ENCODE peak calls at places on chromosome X, in six cellular contexts. O is endodermal cell; B is neuronal stem cell; E is upper lobe of right lung; I is CD4-positive, CD25-positive, alpha-beta regulatory T cell; A is psoas muscle. U is an unnamed sample.

GRCh38 chrX:134908235-134908834 is 82.5 kb upstream of the SMIM10 start:
- DNase-seq in A (no peak), E (no peak), B (no peak), O (no peak), I (peak; percentile 44), U (no peak)

GRCh38 chrX:134936542-134936941 is 54.2 kb upstream of the SMIM10 start:
- DNase-seq in A (no peak), E (no peak), O (no peak), I (no peak), B (no peak), U (no peak)

GRCh38 chrX:107102980-107103379 is 15.6 kb downstream of the RBM41 start:
- DNase-seq in E (no peak), B (no peak), A (no peak), I (no peak), O (no peak), U (no peak)

GRCh38 chrX:147069926-147070325 is 255.4 kb upstream of the CXorf51A start:
- DNase-seq in O (no peak), I (no peak), A (no peak), E (no peak), B (no peak), U (no peak)

GRCh38 chrX:53476371-53476770 is 42.2 kb upstream of the HSD17B10 start:
- DNase-seq in I (no peak), B (no peak), O (no peak), E (no peak), A (no peak), U (no peak)

GRCh38 chrX:136209016-136209738 is 42.0 kb downstream of the MAP7D3 start:
- DNase-seq in B (no peak), O (peak; percentile 76), I (peak; percentile 26), E (peak; percentile 66), A (peak; percentile 75), U (peak; percentile 17)

GRCh38 chrX:31314921-31315320 is 243.1 kb upstream of the FTHL17 start:
- DNase-seq in A (no peak), I (no peak), B (no peak), E (no peak), O (no peak), U (no peak)

GRCh38 chrX:7638053-7638452 is 204.9 kb upstream of the VCX start:
- DNase-seq in O (no peak), A (no peak), I (no peak), B (no peak), E (no peak), U (no peak)

GRCh38 chrX:100090931-100091330 is 319.1 kb downstream of the PCDH19 start:
- DNase-seq in I (no peak), A (no peak), O (no peak), B (no peak), E (no peak), U (no peak)

GRCh38 chrX:136425996-136426395 is 61.8 kb upstream of the BRS3 start:
- DNase-seq in E (no peak), A (no peak), I (no peak), O (peak; percentile 47), B (no peak), U (no peak)

GRCh38 chrX:132508834-132509233 is 20.0 kb upstream of the MBNL3 start:
- DNase-seq in O (no peak), E (no peak), B (no peak), A (no peak), I (no peak), U (no peak)

GRCh38 chrX:9204560-9204959 is 170.6 kb upstream of the FAM9B start:
- DNase-seq in B (no peak), A (no peak), E (no peak), O (no peak), I (no peak), U (no peak)

GRCh38 chrX:154548028-154548316 is 552 bp downstream of the IKBKG start:
- DNase-seq in A (no peak), B (no peak), E (no peak), O (no peak), I (no peak), U (no peak)

GRCh38 chrX:154396948-154397887 is 959 bp upstream of the RPL10 start:
- DNase-seq in A (peak; percentile 88), I (no peak), O (peak; percentile 84), E (peak; percentile 91), B (no peak), U (peak; percentile 29)

GRCh38 chrX:154549766-154550165 is 2.3 kb downstream of the IKBKG start:
- DNase-seq in I (no peak), A (no peak), O (no peak), E (no peak), B (no peak), U (no peak)

GRCh38 chrX:154327026-154327820 is 31.6 kb downstream of the TKTL1 start:
- DNase-seq in B (no peak), O (no peak), A (no peak), I (peak; percentile 64), E (no peak), U (peak; percentile 55)

GRCh38 chrX:21487832-21488231 is 113.6 kb downstream of the CNKSR2 start:
- DNase-seq in A (no peak), O (no peak), B (no peak), I (no peak), E (no peak), U (no peak)

GRCh38 chrX:113400193-113400704 is 559.6 kb upstream of the AMOT start:
- DNase-seq in E (no peak), O (peak; percentile 56), B (no peak), I (no peak), A (no peak), U (no peak)

GRCh38 chrX:37371578-37371981 is 22.4 kb downstream of the PRRG1 start:
- DNase-seq in A (peak; percentile 80), E (no peak), B (no peak), O (peak; percentile 38), I (no peak), U (no peak)

GRCh38 chrX:121254336-121254735 is 206.9 kb downstream of the GLUD2 start:
- DNase-seq in A (no peak), B (no peak), E (no peak), O (peak; percentile 58), I (no peak), U (no peak)

GRCh38 chrX:20418379-20418778 is 151.7 kb upstream of the RPS6KA3 start:
- DNase-seq in O (no peak), E (no peak), A (no peak), I (no peak), B (no peak), U (no peak)

GRCh38 chrX:15107367-15107988 is 162.4 kb downstream of the ASB9 start:
- DNase-seq in O (no peak), A (no peak), E (no peak), B (no peak), I (no peak), U (no peak)

GRCh38 chrX:134452591-134452990 is 7.4 kb upstream of the HPRT1 start:
- DNase-seq in A (no peak), I (no peak), O (no peak), B (no peak), E (no peak), U (no peak)

GRCh38 chrX:47232197-47232802 is 509 bp upstream of the USP11 start:
- DNase-seq in A (no peak), E (no peak), I (no peak), O (no peak), B (no peak), U (no peak)
- H3K27me3 ChIP-seq in A (no peaks in the 10 kb centered on the region), E (no peaks in the 10 kb centered on the region), I (no peaks in the 10 kb centered on the region), O (no peaks in the 10 kb centered on the region), B (peaks cover 2% of the 10 kb centered on the region), U (no peaks in the 10 kb centered on the region)

GRCh38 chrX:137566746-137567473 is 983 bp downstream of the ZIC3 start:
- DNase-seq in A (no peak), O (peak; percentile 51), E (no peak), I (no peak), B (no peak), U (no peak)

GRCh38 chrX:137565921-137566745 is at the start of gene ZIC3:
- DNase-seq in A (peak; percentile 82), O (peak; percentile 93), E (peak; percentile 81), I (no peak), B (no peak), U (no peak)

GRCh38 chrX:137569470-137569891 is 3.6 kb downstream of the ZIC3 start:
- DNase-seq in B (no peak), E (no peak), I (no peak), O (no peak), A (no peak), U (no peak)

GRCh38 chrX:137568741-137569469 is 3.0 kb downstream of the ZIC3 start:
- DNase-seq in E (no peak), B (no peak), O (peak; percentile 69), A (no peak), I (no peak), U (no peak)

DNA sequence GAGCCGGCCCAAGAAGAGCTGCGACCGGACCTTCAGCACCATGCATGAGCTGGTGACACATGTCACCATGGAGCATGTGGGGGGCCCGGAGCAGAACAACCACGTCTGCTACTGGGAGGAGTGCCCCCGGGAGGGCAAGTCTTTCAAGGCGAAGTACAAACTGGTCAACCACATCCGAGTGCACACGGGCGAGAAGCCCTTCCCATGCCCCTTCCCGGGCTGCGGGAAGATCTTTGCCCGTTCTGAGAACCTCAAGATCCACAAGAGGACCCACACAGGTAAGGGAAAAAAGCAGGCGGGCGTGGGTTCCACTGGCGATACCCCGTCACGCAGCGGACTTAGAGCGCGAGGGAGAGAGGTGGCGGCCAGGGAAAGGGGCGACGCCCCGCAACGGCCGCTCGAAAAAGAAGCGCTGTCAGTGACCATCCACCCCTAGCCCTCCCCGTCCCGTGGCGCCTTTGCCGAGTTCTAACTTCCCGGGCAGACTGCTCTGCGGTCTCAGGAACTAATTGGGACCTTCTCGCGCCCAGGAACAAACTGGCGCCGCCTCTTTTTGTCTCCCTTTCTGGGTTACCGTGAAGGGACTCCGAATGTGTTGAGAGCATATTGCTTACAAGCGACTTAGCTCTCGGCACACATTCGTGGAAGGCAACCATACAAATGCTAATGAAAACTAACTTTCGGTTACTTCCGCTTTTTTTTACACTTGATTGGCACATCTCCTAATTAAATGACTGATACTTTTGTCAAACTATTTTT is 1.7 kb downstream of the ZIC3 start:
- DNase-seq in O (peak; percentile 57), A (no peak), I (no peak), E (no peak), B (no peak), U (no peak)
- H3K27me3 ChIP-seq in O (no peaks in the 10 kb centered on the region), A (peaks cover 4% of the 10 kb centered on the region), I (peaks cover 29% of the 10 kb centered on the region), E (peaks cover 65% of the 10 kb centered on the region), B (peaks cover 60% of the 10 kb centered on the region), U (peaks cover 78% of the 10 kb centered on the region)

DNA sequence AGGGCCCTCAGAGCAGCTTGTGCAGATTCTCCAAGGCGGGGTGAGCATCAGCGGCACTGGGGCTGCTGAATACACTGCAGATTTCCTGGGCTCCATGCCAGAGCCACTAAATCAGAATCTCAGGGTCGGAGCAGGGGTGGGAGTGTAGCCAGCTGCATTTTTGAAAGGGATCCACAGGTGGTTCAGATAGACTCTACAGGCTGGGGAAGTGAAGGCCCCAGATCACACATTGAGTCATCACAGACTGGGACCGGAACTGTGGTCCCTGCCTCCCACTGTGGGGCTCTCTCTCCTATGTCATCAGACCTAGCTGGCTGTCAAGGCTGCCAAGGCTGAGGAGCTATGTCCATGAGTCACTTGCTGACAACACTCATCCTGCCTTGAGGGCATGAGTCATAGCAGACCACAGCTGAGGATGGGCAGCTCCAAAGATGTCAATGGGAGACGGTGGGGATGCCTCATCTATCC is 162.3 kb upstream of the MAMLD1 start:
- DNase-seq in O (no peak), B (no peak), I (no peak), E (no peak), A (peak; percentile 75), U (no peak)
- H3K27me3 ChIP-seq in O (no peaks in the 10 kb centered on the region), B (no peaks in the 10 kb centered on the region), I (no peaks in the 10 kb centered on the region), E (no peaks in the 10 kb centered on the region), A (no peaks in the 10 kb centered on the region), U (no peaks in the 10 kb centered on the region)

DNA sequence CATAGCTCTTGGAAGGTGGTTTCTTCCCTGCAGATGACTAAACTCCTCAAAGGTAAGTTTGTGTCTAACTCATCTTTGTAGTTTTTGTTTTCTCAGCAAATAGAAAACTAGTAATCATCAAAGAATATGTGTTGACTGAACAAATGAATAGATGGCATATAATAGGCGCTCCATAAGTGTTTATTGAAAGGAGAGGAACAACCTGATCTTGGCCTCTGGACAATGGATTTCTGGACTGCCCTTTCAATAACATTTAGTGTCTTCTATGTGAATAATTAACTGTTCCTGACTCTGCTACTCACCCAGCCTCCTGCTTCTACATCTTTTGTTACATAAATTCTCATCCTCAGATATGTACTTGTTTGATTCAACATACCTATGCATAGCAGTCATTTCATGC is 399.1 kb downstream of the PPP1R2C start:
- DNase-seq in O (no peak), A (no peak), B (no peak), E (no peak), I (no peak), U (no peak)
- H3K27me3 ChIP-seq in O (no peaks in the 10 kb centered on the region), A (no peaks in the 10 kb centered on the region), B (no peaks in the 10 kb centered on the region), E (no peaks in the 10 kb centered on the region), I (no peaks in the 10 kb centered on the region), U (no peaks in the 10 kb centered on the region)